ENCODE peak calls at places on chromosomes 2 and 18, in nine cellular contexts. W is CD4-positive, CD25-positive, alpha-beta regulatory T cell; N is posterior vena cava; G is A172; Q is left cardiac atrium; Y is stimulated activated CD4-positive, alpha-beta T cell treated with anti-CD3 and anti-CD28 coated beads, TNF-alpha, amount 100 ng/mL, for 4 hours; T is T-helper 1 cell; I is SW480; P is activated B cell treated with CpG ODN at 0.5 μM for 24 hours. X is an unnamed sample.

GRCh38 chr2:180753809-180754761 is 226.3 kb upstream of the UBE2E3 start:
- DNase-seq in Q (no peak), Y (no peak), G (peak), N (no peak), I (no peak), P (no peak), T (no peak), W (no peak), X (no peak)

GRCh38 chr2:128879161-128879560 is 560.5 kb upstream of the HS6ST1 start:
- DNase-seq in P (no peak), G (no peak), N (no peak), T (no peak), Q (no peak), Y (no peak), I (no peak), W (no peak), X (no peak)

GRCh38 chr2:218861645-218862318 is 2.2 kb downstream of the WNT6 start:
- DNase-seq in W (no peak), T (no peak), Y (no peak), Q (no peak), P (no peak), N (peak), G (no peak), I (no peak), X (no peak)

GRCh38 chr18:32373995-32374394 is 96.7 kb downstream of the GAREM1 start:
- DNase-seq in I (peak), Y (no peak), Q (no peak), N (no peak), P (no peak), T (no peak), G (no peak), W (no peak), X (peak)

GRCh38 chr2:160612266-160612864 is 118.8 kb upstream of the RBMS1 start:
- DNase-seq in I (no peak), P (no peak), T (no peak), G (no peak), Y (no peak), W (no peak), Q (no peak), N (no peak), X (no peak)

GRCh38 chr18:32769242-32770180 is 3.3 kb downstream of the KLHL14 start:
- DNase-seq in N (no peak), Q (no peak), Y (no peak), P (no peak), G (no peak), W (no peak), I (no peak), T (no peak), X (no peak)

GRCh38 chr2:170375192-170375591 is 197.2 kb downstream of the MYO3B start:
- DNase-seq in P (no peak), I (no peak), Y (no peak), T (no peak), G (no peak), W (no peak), N (no peak), Q (no peak), X (no peak)

GRCh38 chr2:11357428-11357972 is 13.1 kb upstream of the ROCK2 start:
- DNase-seq in G (no peak), P (no peak), N (no peak), I (peak), T (no peak), W (no peak), Q (no peak), Y (no peak), X (no peak)

GRCh38 chr18:23585007-23585871 is 1.1 kb downstream of the NPC1 start:
- DNase-seq in P (peak), N (no peak), I (peak), G (peak), W (peak), T (peak), Q (peak), Y (no peak), X (peak)

GRCh38 chr2:16174693-16175045 is 234.3 kb downstream of the MYCN start:
- DNase-seq in W (no peak), T (no peak), I (no peak), Y (no peak), Q (no peak), P (no peak), N (no peak), G (no peak), X (no peak)

GRCh38 chr2:377414-377813 is 89.5 kb upstream of the ALKAL2 start:
- DNase-seq in Q (no peak), P (no peak), I (no peak), Y (no peak), T (no peak), N (no peak), G (no peak), W (no peak), X (no peak)

GRCh38 chr2:150859162-150859561 is 371.7 kb upstream of the RND3 start:
- DNase-seq in Q (no peak), P (no peak), T (no peak), W (no peak), I (no peak), N (no peak), Y (no peak), G (no peak), X (no peak)

X was measured in LoVo.